ENCODE peak calls at places on chromosomes 7 and 10, in nine cellular contexts. M, A, V, C, U, G, X, J and N are unnamed samples.

GRCh38 chr7:80374321-80374720 is 137.5 kb downstream of the GNAT3 start:
- DNase-seq in C (no peak), V (no peak), U (no peak), A (no peak), J (no peak), M (no peak), G (no peak), X (no peak), N (no peak)

GRCh38 chr7:44308741-44309270 is 16.6 kb downstream of the CAMK2B start:
- DNase-seq in X (peak; percentile 28), C (no peak), U (no peak), M (peak; percentile 82), V (peak; percentile 41), A (no peak), G (no peak), J (peak; percentile 59), N (peak; percentile 12)

GRCh38 chr10:69045441-69046300 is 42.2 kb upstream of the SRGN start:
- DNase-seq in J (no peak), X (no peak), G (no peak), U (peak; percentile 67), A (no peak), C (no peak), M (peak; percentile 36), V (no peak), N (no peak)

GRCh38 chr10:28620251-28620650 is 57.1 kb upstream of the BAMBI start:
- DNase-seq in A (no peak), X (no peak), V (no peak), U (no peak), G (no peak), M (no peak), C (no peak), J (no peak), N (no peak)

GRCh38 chr7:24769014-24769830 is 12.0 kb upstream of the GSDME start:
- DNase-seq in X (no peak), C (no peak), G (no peak), A (no peak), U (no peak), V (no peak), M (no peak), J (no peak), N (no peak)

GRCh38 chr7:27526991-27527722 is 135.5 kb downstream of the HIBADH start:
- DNase-seq in U (peak; percentile 41), J (no peak), C (no peak), V (peak; percentile 14), G (no peak), A (no peak), X (no peak), M (no peak), N (no peak)

GRCh38 chr10:109723305-109723704 is 200.0 kb downstream of the XPNPEP1 start:
- DNase-seq in U (no peak), J (no peak), M (no peak), G (no peak), X (no peak), A (no peak), V (no peak), C (no peak), N (no peak)

GRCh38 chr7:51132661-51133060 is 183.9 kb downstream of the COBL start:
- DNase-seq in U (no peak), X (no peak), J (no peak), C (no peak), V (no peak), A (no peak), G (no peak), M (no peak), N (no peak)

GRCh38 chr7:158411232-158411950 is 176.2 kb downstream of the PTPRN2 start:
- DNase-seq in J (peak; percentile 38), V (no peak), X (no peak), C (no peak), A (no peak), G (peak; percentile 6), U (no peak), M (no peak), N (no peak)

GRCh38 chr7:99340659-99341058 is 15.0 kb downstream of the ARPC1A start:
- DNase-seq in G (no peak), A (no peak), V (no peak), J (no peak), X (no peak), C (no peak), U (no peak), M (no peak), N (no peak)

GRCh38 chr7:46545790-46546189 is 624.7 kb upstream of the IGFBP3 start:
- DNase-seq in U (peak; percentile 83), G (no peak), J (no peak), C (no peak), A (no peak), X (no peak), M (no peak), V (no peak), N (no peak)

GRCh38 chr7:131602994-131603372 is 46.6 kb upstream of the PODXL start:
- DNase-seq in G (no peak), U (no peak), A (no peak), X (no peak), C (no peak), J (no peak), M (no peak), V (no peak), N (no peak)

GRCh38 chr7:130024390-130024789 is 26.8 kb downstream of the ZC3HC1 start:
- DNase-seq in J (no peak), M (no peak), V (no peak), C (no peak), A (no peak), G (no peak), X (no peak), U (no peak), N (no peak)

GRCh38 chr10:19629559-19629958 is 186.7 kb upstream of the PLXDC2 start:
- DNase-seq in U (peak; percentile 82), M (peak; percentile 8), X (no peak), C (no peak), G (no peak), V (peak; percentile 85), A (peak; percentile 30), J (peak; percentile 72), N (peak; percentile 31)

GRCh38 chr7:124034754-124035100 is 1.9 kb upstream of the TMEM229A start:
- DNase-seq in U (no peak), C (no peak), A (no peak), M (no peak), J (no peak), G (no peak), X (no peak), V (no peak), N (no peak)

GRCh38 chr10:22712959-22713852 is 1.2 kb downstream of the PIP4K2A start:
- DNase-seq in M (peak; percentile 36), X (no peak), J (no peak), A (peak; percentile 40), C (peak; percentile 20), U (peak; percentile 60), V (peak; percentile 56), G (peak; percentile 15), N (peak; percentile 30)

GRCh38 chr7:137996386-137996851 is 5.5 kb downstream of the CREB3L2 start:
- DNase-seq in X (peak; percentile 39), A (no peak), J (peak; percentile 73), U (peak; percentile 78), G (peak; percentile 44), C (no peak), M (peak; percentile 40), V (no peak), N (no peak)

GRCh38 chr10:82982110-82982608 is 1107.2 kb downstream of the NRG3 start:
- DNase-seq in G (no peak), U (peak; percentile 88), V (no peak), M (no peak), A (no peak), C (no peak), J (no peak), X (no peak), N (no peak)

GRCh38 chr7:42479452-42480303 is 242.7 kb upstream of the GLI3 start:
- DNase-seq in M (no peak), A (no peak), U (peak; percentile 56), X (no peak), G (no peak), V (no peak), J (no peak), C (no peak), N (no peak)
- H3K27ac ChIP-seq in M (peak overlapping the region; percentile 11), A (peak overlapping the region; percentile 69), U (no peak overlapping the region), X (no peak overlapping the region), G (no peak overlapping the region), V (no peak overlapping the region), J (peak overlapping the region; percentile 48), C (no peak overlapping the region), N (no peak overlapping the region)

DNA sequence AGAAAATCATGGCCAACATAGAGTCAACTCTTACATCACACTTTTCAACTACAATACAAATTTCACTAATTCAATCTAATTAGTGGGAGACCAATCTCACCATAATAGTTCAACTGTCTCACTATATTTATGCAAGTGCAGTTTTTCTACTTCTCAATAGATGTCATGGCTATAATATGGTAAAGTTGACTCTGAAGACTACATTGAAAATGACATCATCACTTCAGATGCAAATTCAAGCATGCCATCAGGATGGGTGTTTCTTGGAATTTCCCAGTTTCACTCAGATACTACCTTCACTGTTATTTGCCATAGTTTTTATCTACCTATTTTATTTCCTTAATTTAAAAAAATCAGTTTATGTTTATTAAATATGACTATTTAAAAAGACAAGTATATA is 67.1 kb downstream of the ABLIM1 start:
- DNase-seq in J (no peak), U (no peak), M (no peak), X (no peak), G (no peak), A (no peak), C (no peak), V (no peak), N (no peak)
- H3K36me3 ChIP-seq in J (peaks cover 5% of the 10 kb centered on the region), U (no peaks in the 10 kb centered on the region), M (no peaks in the 10 kb centered on the region), X (no peaks in the 10 kb centered on the region), G (no peaks in the 10 kb centered on the region), A (no peaks in the 10 kb centered on the region), C (no peaks in the 10 kb centered on the region), V (no peaks in the 10 kb centered on the region), N (no peaks in the 10 kb centered on the region)

GRCh38 chr7:77360104-77360503 is 56.0 kb downstream of the GSAP start:
- DNase-seq in G (no peak), M (no peak), X (no peak), J (no peak), V (no peak), A (no peak), C (no peak), U (no peak), N (no peak)
- H3K27ac ChIP-seq in G (no peak overlapping the region), M (no peak overlapping the region), X (no peak overlapping the region), J (no peak overlapping the region), V (no peak overlapping the region), A (no peak overlapping the region), C (no peak overlapping the region), U (no peak overlapping the region), N (no peak overlapping the region)

GRCh38 chr7:48099781-48100180 is 10.7 kb downstream of the UPP1 start:
- DNase-seq in X (no peak), C (no peak), J (no peak), M (no peak), U (no peak), V (no peak), A (no peak), G (no peak), N (no peak)

GRCh38 chr7:48098846-48099245 is 9.8 kb downstream of the UPP1 start:
- DNase-seq in X (no peak), G (no peak), U (no peak), A (no peak), V (no peak), M (no peak), J (no peak), C (no peak), N (no peak)

GRCh38 chr7:48102530-48102929 is 13.5 kb downstream of the UPP1 start:
- DNase-seq in G (no peak), X (no peak), A (no peak), M (no peak), V (no peak), J (no peak), U (no peak), C (no peak), N (no peak)

GRCh38 chr7:48101880-48102448 is 12.9 kb downstream of the UPP1 start:
- DNase-seq in G (peak; percentile 41), C (no peak), X (no peak), J (no peak), V (no peak), U (no peak), M (no peak), A (no peak), N (no peak)

GRCh38 chr7:48101352-48101751 is 12.3 kb downstream of the UPP1 start:
- DNase-seq in C (no peak), V (no peak), M (no peak), A (no peak), X (no peak), J (no peak), U (no peak), G (no peak), N (no peak)
- H3K36me3 ChIP-seq in C (peaks cover 62% of the 10 kb centered on the region), V (no peaks in the 10 kb centered on the region), M (peaks cover 30% of the 10 kb centered on the region), A (no peaks in the 10 kb centered on the region), X (peaks cover 45% of the 10 kb centered on the region), J (peaks cover 75% of the 10 kb centered on the region), U (peaks cover 11% of the 10 kb centered on the region), G (peaks cover 20% of the 10 kb centered on the region), N (no peaks in the 10 kb centered on the region)